ENCODE peak calls at places on chromosome 1, in nine cellular contexts. J is A549, I is right lobe of liver, X is GM20000, O is IMR-90, W is foreskin fibroblast, T is left ventricle myocardium inferior, V is lower leg skin, N is heart left ventricle. B is an unnamed sample.

GRCh38 chr1:197200468-197200899 is 54.0 kb upstream of the ASPM start:
- DNase-seq in X (no peak), J (no peak), N (peak; percentile 20), W (peak; percentile 12), I (no peak), T (no peak), V (peak; percentile 15), O (peak; percentile 5), B (no peak)

GRCh38 chr1:212467843-212468482 is 35.2 kb downstream of the NENF start:
- DNase-seq in T (no peak), O (no peak), V (no peak), X (peak; percentile 54), N (no peak), I (peak; percentile 34), W (no peak), J (no peak), B (no peak)

GRCh38 chr1:91020967-91021685 is 709 bp downstream of the ZNF644 start:
- DNase-seq in W (peak; percentile 70), I (peak; percentile 80), O (peak; percentile 89), X (peak; percentile 82), N (peak; percentile 65), V (peak; percentile 54), T (peak; percentile 56), J (peak; percentile 40), B (peak; percentile 46)

GRCh38 chr1:197463142-197463541 is 195.1 kb downstream of the CRB1 start:
- DNase-seq in J (no peak), N (no peak), I (no peak), V (no peak), W (no peak), T (no peak), X (no peak), O (no peak), B (no peak)

GRCh38 chr1:16724718-16725438 is 15.4 kb upstream of the RNU1-4 start:
- DNase-seq in I (peak; percentile 71), V (no peak), T (no peak), N (peak; percentile 29), X (peak; percentile 35), O (no peak), J (no peak), W (no peak), B (peak; percentile 27)

GRCh38 chr1:60596791-60597748 is 485.3 kb upstream of the NFIA start:
- DNase-seq in V (no peak), T (no peak), J (no peak), O (no peak), W (peak; percentile 41), I (no peak), N (no peak), X (no peak), B (no peak)

GRCh38 chr1:41762251-41762650 is 156.5 kb downstream of the HIVEP3 start:
- DNase-seq in T (no peak), V (no peak), O (no peak), J (no peak), W (no peak), I (no peak), N (no peak), X (no peak), B (no peak)

GRCh38 chr1:6538958-6539357 is 15.4 kb downstream of the NOL9 start:
- DNase-seq in T (no peak), V (no peak), I (no peak), X (no peak), O (peak; percentile 83), W (peak; percentile 39), N (no peak), J (no peak), B (no peak)

GRCh38 chr1:31548518-31548898 is 27.8 kb upstream of the TINAGL1 start:
- DNase-seq in V (no peak), T (no peak), N (no peak), O (peak; percentile 21), I (peak; percentile 55), J (no peak), X (no peak), W (peak; percentile 21), B (no peak)

GRCh38 chr1:118960567-118961136 is 27.5 kb downstream of the TBX15 start:
- DNase-seq in O (no peak), N (peak; percentile 42), X (no peak), I (peak; percentile 86), V (peak; percentile 83), T (no peak), W (peak; percentile 98), J (peak; percentile 28), B (no peak)

GRCh38 chr1:22870201-22870871 is 102.3 kb downstream of the LACTBL1 start:
- DNase-seq in V (no peak), W (no peak), N (peak; percentile 63), O (peak; percentile 38), J (no peak), T (peak; percentile 64), I (no peak), X (no peak), B (no peak)

GRCh38 chr1:229169399-229169798 is 101.5 kb upstream of the RAB4A start:
- DNase-seq in O (no peak), V (no peak), T (no peak), X (no peak), N (no peak), W (no peak), I (no peak), J (no peak), B (no peak)

GRCh38 chr1:94143173-94143808 is 22.3 kb upstream of the ABCA4 start:
- DNase-seq in W (no peak), T (no peak), V (no peak), O (peak; percentile 38), I (no peak), N (no peak), J (no peak), X (no peak), B (no peak)

GRCh38 chr1:20787775-20788488 is 825 bp upstream of the HP1BP3 start:
- DNase-seq in I (no peak), O (peak; percentile 70), J (peak; percentile 9), X (no peak), V (no peak), N (no peak), T (no peak), W (peak; percentile 69), B (no peak)

GRCh38 chr1:5430136-5430535 is 562.1 kb downstream of the NPHP4 start:
- DNase-seq in T (no peak), I (no peak), N (no peak), W (no peak), V (no peak), J (no peak), O (no peak), X (no peak), B (no peak)

GRCh38 chr1:24696756-24697330 is 48.4 kb upstream of the CLIC4 start:
- DNase-seq in J (no peak), O (no peak), N (no peak), W (no peak), V (no peak), I (no peak), T (no peak), X (no peak), B (no peak)

GRCh38 chr1:106831511-106831910 is 225.0 kb upstream of the PRMT6 start:
- DNase-seq in O (no peak), J (no peak), I (no peak), V (no peak), N (no peak), X (no peak), T (no peak), W (no peak), B (no peak)

GRCh38 chr1:100387209-100387608 is 34.9 kb downstream of the CDC14A start:
- DNase-seq in X (no peak), V (no peak), T (no peak), N (no peak), I (no peak), W (no peak), J (no peak), O (peak; percentile 53), B (no peak)

GRCh38 chr1:173669491-173669941 is at the start of gene ANKRD45:
- DNase-seq in O (peak; percentile 4), N (peak; percentile 44), W (peak; percentile 25), T (peak; percentile 22), I (peak; percentile 57), X (no peak), J (peak; percentile 43), V (no peak), B (peak; percentile 24)
- TF ChIP-seq CTCF in O (no peak), N (no peak), W (no peak), T (no peak), I (no peak), X (no peak), J (peak; percentile 5), V (no peak), B (no peak)

GRCh38 chr1:153353226-153353947 is 4.3 kb upstream of the S100A9 start:
- DNase-seq in N (no peak), T (no peak), X (peak; percentile 42), V (no peak), I (no peak), W (no peak), J (peak; percentile 75), O (no peak), B (no peak)

GRCh38 chr1:153355445-153356071 is 2.1 kb upstream of the S100A9 start:
- DNase-seq in T (peak; percentile 61), X (peak; percentile 54), N (peak; percentile 67), W (peak; percentile 46), I (peak; percentile 83), J (peak; percentile 55), O (peak; percentile 31), V (peak; percentile 58), B (no peak)

GRCh38 chr1:153352523-153352922 is 3.9 kb upstream of the PGLYRP4 start:
- DNase-seq in X (peak; percentile 71), V (no peak), O (peak; percentile 62), J (peak; percentile 77), N (peak; percentile 68), I (peak; percentile 74), T (peak; percentile 62), W (peak; percentile 40), B (no peak)

GRCh38 chr1:153356392-153357075 is 1.1 kb upstream of the S100A9 start:
- DNase-seq in W (no peak), O (no peak), V (no peak), T (no peak), X (no peak), I (no peak), N (no peak), J (no peak), B (no peak)

GRCh38 chr1:153354515-153355193 is 3.0 kb upstream of the S100A9 start:
- DNase-seq in W (no peak), O (no peak), V (no peak), J (no peak), I (no peak), N (no peak), T (no peak), X (no peak), B (no peak)
- TF ChIP-seq CTCF in W (no peak), O (no peak), V (no peak), J (no peak), I (no peak), N (no peak), T (no peak), X (no peak), B (no peak)

DNA sequence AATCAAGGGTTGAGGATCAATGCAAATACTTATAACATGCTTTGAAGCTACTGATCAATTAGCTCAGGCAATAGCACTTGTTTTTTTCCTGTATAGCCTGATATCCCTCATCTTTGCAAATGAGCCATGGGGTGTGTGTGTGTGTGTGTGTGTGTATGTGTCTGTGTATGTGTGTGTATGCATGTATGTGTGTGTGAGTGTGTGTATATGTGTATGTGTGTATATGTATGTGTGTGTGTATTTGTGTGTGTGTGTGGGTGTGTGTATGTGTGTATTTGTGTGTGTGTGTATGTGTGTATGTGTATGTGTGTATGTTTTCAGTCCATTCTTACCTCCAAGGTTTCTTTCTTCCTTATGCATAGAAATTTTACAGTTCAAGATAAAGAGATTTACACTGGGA is 78.4 kb upstream of the SSX2IP start:
- DNase-seq in I (no peak), V (no peak), W (no peak), X (no peak), J (no peak), O (no peak), T (no peak), N (no peak), B (no peak)
- TF ChIP-seq CTCF in I (no peak), V (no peak), W (no peak), X (no peak), J (no peak), O (no peak), T (no peak), N (no peak), B (no peak)

GRCh38 chr1:154198756-154199562 is 7.1 kb upstream of the TPM3 start:
- DNase-seq in J (peak; percentile 82), I (no peak), T (no peak), O (peak; percentile 69), N (no peak), W (peak; percentile 45), V (peak; percentile 51), X (peak; percentile 52), B (no peak)
- TF ChIP-seq CTCF in J (peak; percentile 70), I (peak; percentile 55), T (peak; percentile 67), O (peak; percentile 64), N (peak; percentile 55), W (no peak), V (no peak), X (peak; percentile 30), B (no peak)

B was measured in omental fat pad.